ENCODE peak calls at places on chromosomes 11 and 22, in four cellular contexts. O is iPS-NIHi11, F is GM03348, W is right cardiac atrium. H is an unnamed sample.

GRCh38 chr11:2516276-2517015 is 71.6 kb downstream of the KCNQ1 start:
- DNase-seq in O (peak), F (no peak), W (peak), H (peak)

GRCh38 chr22:22121445-22121844 is 123.1 kb upstream of the VPREB1 start:
- DNase-seq in O (no peak), W (no peak), F (no peak), H (no peak)

GRCh38 chr11:17637901-17638300 is 81.5 kb upstream of the MYOD1 start:
- DNase-seq in W (no peak), F (no peak), O (no peak), H (no peak)

GRCh38 chr11:126257764-126258163 is 10.9 kb downstream of the SRPRA start:
- DNase-seq in O (no peak), F (peak), W (no peak), H (no peak)

GRCh38 chr11:11501546-11502274 is 120.1 kb downstream of the GALNT18 start:
- DNase-seq in O (no peak), F (no peak), W (no peak), H (no peak)

GRCh38 chr22:39515266-39516050 is 4.9 kb upstream of the ATF4 start:
- DNase-seq in W (no peak), F (no peak), O (no peak), H (no peak)

GRCh38 chr11:134021326-134021725 is 47.5 kb upstream of the JAM3 start:
- DNase-seq in O (no peak), F (no peak), W (no peak), H (peak)

GRCh38 chr11:101390539-101390938 is 193.3 kb downstream of the TRPC6 start:
- DNase-seq in O (no peak), F (peak), W (no peak), H (no peak)

GRCh38 chr11:133708547-133709051 is 136.7 kb downstream of the SPATA19 start:
- DNase-seq in W (no peak), F (no peak), O (no peak), H (no peak)

GRCh38 chr22:38335077-38335476 is 17.8 kb upstream of the CSNK1E start:
- DNase-seq in F (no peak), O (no peak), W (no peak), H (no peak)

GRCh38 chr11:57604289-57605010 is 7.0 kb downstream of the SERPING1 start:
- DNase-seq in O (peak), F (no peak), W (no peak), H (no peak)

GRCh38 chr11:9396752-9397151 is 12.3 kb downstream of the IPO7 start:
- DNase-seq in F (no peak), O (no peak), W (no peak), H (no peak)

GRCh38 chr11:10716122-10716521 is 22.6 kb upstream of the IRAG1 start:
- DNase-seq in F (no peak), O (no peak), W (no peak), H (no peak)

GRCh38 chr11:110086892-110087309 is 6.3 kb upstream of the ZC3H12C start:
- DNase-seq in O (no peak), W (no peak), F (peak), H (no peak)

GRCh38 chr11:128297805-128298204 is 289.6 kb downstream of the ETS1 start:
- DNase-seq in F (no peak), W (no peak), O (no peak), H (no peak)

GRCh38 chr22:20524004-20524481 is 16.6 kb downstream of the MED15 start:
- DNase-seq in O (no peak), F (no peak), W (no peak), H (no peak)

GRCh38 chr11:8531312-8531711 is 62.7 kb downstream of the STK33 start:
- DNase-seq in O (no peak), W (no peak), F (no peak), H (peak)

GRCh38 chr11:132992838-132993680 is 539.2 kb downstream of the OPCML start:
- DNase-seq in F (peak), O (no peak), W (no peak), H (no peak)

GRCh38 chr22:48785792-48786678 is 1041.6 kb downstream of the BRD1 start:
- DNase-seq in W (peak), F (no peak), O (no peak), H (no peak)

GRCh38 chr11:112417339-112417738 is 156.7 kb upstream of the PLET1 start:
- DNase-seq in O (no peak), F (no peak), W (no peak), H (no peak)

GRCh38 chr11:120197254-120197891 is 13.5 kb upstream of the OAF start:
- DNase-seq in F (peak), O (peak), W (peak), H (no peak)

GRCh38 chr11:125496465-125496817 is 376 bp upstream of the FEZ1 start:
- DNase-seq in F (no peak), O (no peak), W (peak), H (no peak)

GRCh38 chr11:3627291-3627690 is 14.5 kb downstream of the ART5 start:
- DNase-seq in W (no peak), F (peak), O (no peak), H (no peak)

GRCh38 chr11:3796346-3796745 is 1.0 kb downstream of the NUP98 start:
- DNase-seq in W (no peak), F (no peak), O (no peak), H (no peak)

GRCh38 chr22:39350803-39351688 is 1.3 kb downstream of the SYNGR1 start:
- DNase-seq in O (no peak), F (no peak), W (no peak), H (no peak)

GRCh38 chr11:62152245-62153086 is 28.7 kb downstream of the INCENP start:
- DNase-seq in F (no peak), O (no peak), W (no peak), H (no peak)

GRCh38 chr11:8263109-8263768 is 439 bp downstream of the LMO1 start:
- DNase-seq in O (peak), W (no peak), F (no peak), H (no peak)

GRCh38 chr11:130897262-130898182 is 18.8 kb downstream of the SNX19 start:
- DNase-seq in W (peak), O (peak), F (peak), H (peak)

GRCh38 chr11:123473941-123474668 is 44.0 kb downstream of the GRAMD1B start:
- DNase-seq in W (no peak), O (no peak), F (peak), H (no peak)

GRCh38 chr22:20031732-20032406 is 11.0 kb downstream of the TANGO2 start:
- DNase-seq in O (peak), F (no peak), W (no peak), H (no peak)